ENCODE peak calls at places on chromosomes 7 and 10, in four cellular contexts. I is CD8-positive, alpha-beta memory T cell; U is PC-9; N is breast epithelium. K is an unnamed sample. For H3K4me1, the result is how much of the 10 kb centered on the place peaks cover.

GRCh38 chr10:70887804-70888800 is at the start of gene PCBD1:
- DNase-seq in I (peak), N (peak), U (peak), K (peak)

GRCh38 chr10:45673074-45673628 is 579 bp upstream of the ZFAND4 start:
- DNase-seq in N (peak), U (no peak), I (no peak), K (no peak)

GRCh38 chr10:43866712-43867111 is 218.0 kb upstream of the ZNF32 start:
- DNase-seq in N (no peak), U (no peak), I (no peak), K (peak)

GRCh38 chr7:22814261-22815208 is 8.1 kb downstream of the TOMM7 start:
- DNase-seq in I (no peak), N (no peak), U (no peak), K (no peak)

GRCh38 chr10:28087675-28088351 is 88.9 kb upstream of the ODAD2 start:
- DNase-seq in I (no peak), N (no peak), U (no peak), K (peak)

GRCh38 chr10:980468-980867 is 7.8 kb upstream of the GTPBP4 start:
- DNase-seq in I (no peak), N (no peak), U (no peak), K (no peak)

GRCh38 chr7:5620459-5620881 is 161.0 kb downstream of the RNF216 start:
- DNase-seq in I (no peak), U (no peak), N (no peak), K (no peak)

GRCh38 chr7:101173752-101174244 is 6.3 kb downstream of the NAT16 start:
- DNase-seq in U (peak), N (no peak), I (peak), K (peak)

GRCh38 chr10:18178862-18179483 is 38.7 kb downstream of the CACNB2 start:
- DNase-seq in I (no peak), N (no peak), U (no peak), K (no peak)

GRCh38 chr10:110404374-110404773 is 93.3 kb upstream of the DUSP5 start:
- DNase-seq in I (no peak), U (no peak), N (no peak), K (no peak)

GRCh38 chr7:16345979-16346958 is 75.1 kb downstream of the CRPPA start:
- DNase-seq in I (no peak), U (peak), N (no peak), K (peak)

GRCh38 chr7:150799741-150800575 is at the start of gene TMEM176B:
- DNase-seq in N (no peak), I (no peak), U (no peak), K (no peak)

GRCh38 chr7:46007990-46008643 is 87.0 kb upstream of the IGFBP3 start:
- DNase-seq in N (no peak), U (no peak), I (no peak), K (no peak)

GRCh38 chr7:3670898-3671297 is 369.8 kb downstream of the SDK1 start:
- DNase-seq in N (no peak), I (no peak), U (no peak), K (no peak)

GRCh38 chr7:77550586-77550985 is 13.5 kb downstream of the PTPN12 start:
- DNase-seq in U (no peak), N (no peak), I (no peak), K (no peak)

GRCh38 chr10:26451903-26452302 is 13.8 kb downstream of the APBB1IP start:
- DNase-seq in I (no peak), N (no peak), U (no peak), K (no peak)
- H3K4me1 ChIP-seq in I (half or more), N (under half), U (under half), K (under half)

GRCh38 chr10:117164878-117165556 is 26.9 kb upstream of the VAX1 start:
- DNase-seq in I (no peak), N (no peak), U (no peak), K (no peak)

GRCh38 chr10:117167346-117168134 is 29.5 kb upstream of the VAX1 start:
- DNase-seq in U (no peak), I (no peak), N (no peak), K (no peak)

GRCh38 chr10:117163954-117164292 is 25.9 kb upstream of the VAX1 start:
- DNase-seq in N (no peak), I (no peak), U (no peak), K (no peak)

GRCh38 chr10:117166420-117167345 is 28.6 kb upstream of the VAX1 start:
- DNase-seq in N (no peak), U (no peak), I (no peak), K (no peak)

GRCh38 chr10:117165557-117166419 is 27.7 kb upstream of the VAX1 start:
- DNase-seq in U (peak), I (no peak), N (no peak), K (peak)
- H3K4me3 ChIP-seq in U (no peak), I (no peak), N (no peak), K (no peak)

DNA sequence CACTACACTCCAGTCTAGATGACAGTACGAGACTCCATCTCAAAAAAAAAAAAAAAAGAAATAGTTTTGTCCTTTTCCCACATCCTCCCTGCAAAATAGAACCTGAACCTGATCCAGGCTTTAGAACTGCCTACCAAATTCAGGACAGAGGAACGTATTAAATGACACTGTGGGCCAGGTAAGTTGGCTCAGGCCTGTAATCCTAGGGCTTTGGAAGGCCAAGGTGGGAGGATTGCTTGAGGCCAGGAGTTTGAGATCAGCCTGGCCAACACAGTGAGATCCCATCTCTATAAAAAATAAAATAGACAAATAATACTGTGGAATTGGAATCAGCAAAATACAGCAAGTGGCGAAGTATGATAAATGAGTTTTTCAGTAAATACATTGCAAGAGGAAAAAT is 10.0 kb upstream of the BNIP3 start:
- DNase-seq in I (no peak), U (no peak), N (no peak), K (no peak)
- H3K27ac ChIP-seq in I (no peak), U (no peak), N (no peak), K (no peak)

GRCh38 chr7:69615696-69616095 is 17.4 kb downstream of the AUTS2 start:
- DNase-seq in I (no peak), N (no peak), U (no peak), K (no peak)

GRCh38 chr7:69619619-69620018 is 21.3 kb downstream of the AUTS2 start:
- DNase-seq in U (no peak), N (no peak), I (no peak), K (no peak)

GRCh38 chr7:69620063-69620462 is 21.8 kb downstream of the AUTS2 start:
- DNase-seq in N (no peak), U (no peak), I (no peak), K (no peak)

GRCh38 chr7:69620650-69621049 is 22.4 kb downstream of the AUTS2 start:
- DNase-seq in I (no peak), U (no peak), N (no peak), K (no peak)

DNA sequence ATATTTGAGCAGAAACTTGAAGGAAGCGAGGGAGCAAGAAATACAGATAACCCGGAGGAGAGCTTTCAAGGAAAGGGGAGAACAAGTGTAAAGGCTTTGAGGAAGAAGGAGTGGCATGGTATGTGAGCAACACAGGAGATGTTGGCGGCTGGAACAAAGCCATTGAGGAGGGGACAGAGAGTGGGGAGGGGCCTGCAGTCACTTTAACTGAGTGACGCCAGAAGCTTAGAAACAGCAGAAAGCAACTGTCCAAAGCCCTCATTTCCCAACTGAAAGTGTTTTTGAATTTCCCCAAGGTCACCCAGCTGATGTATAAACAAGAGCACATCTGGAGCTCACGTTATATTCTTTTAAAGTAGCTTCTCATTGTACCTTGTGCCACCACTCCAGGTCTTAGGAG is 19.1 kb downstream of the AUTS2 start:
- DNase-seq in I (no peak), U (no peak), N (no peak), K (no peak)
- H3K4me1 ChIP-seq in I (under half), U (under half), N (under half), K (under half)

DNA sequence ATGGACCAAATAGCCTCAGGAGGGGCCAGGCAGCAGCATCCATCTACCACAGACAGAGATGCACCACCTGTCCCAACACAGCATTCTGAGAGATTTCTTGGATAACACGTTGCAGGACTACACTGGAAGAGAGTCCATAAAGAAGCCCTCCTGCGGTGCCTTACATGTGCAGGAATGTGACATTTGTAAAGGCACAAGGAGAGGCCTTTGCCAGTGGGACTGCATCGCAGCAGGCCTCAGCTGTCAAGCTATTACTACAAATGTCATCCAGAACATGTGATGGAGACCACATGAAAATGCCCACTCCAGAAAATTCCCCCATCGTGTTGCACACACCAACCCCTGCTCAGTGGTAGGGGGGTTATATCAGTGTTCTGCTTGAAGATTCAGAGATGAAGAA is 77.4 kb downstream of the ATXN7L1 start:
- DNase-seq in U (no peak), N (no peak), I (no peak), K (no peak)
- H3K4me3 ChIP-seq in U (no peak), N (no peak), I (no peak), K (no peak)

GRCh38 chr10:103654925-103655324 is 161.4 kb downstream of the NEURL1 start:
- DNase-seq in U (no peak), N (no peak), I (no peak), K (no peak)
- H3K27ac ChIP-seq in U (no peak), N (no peak), I (no peak), K (no peak)

DNA sequence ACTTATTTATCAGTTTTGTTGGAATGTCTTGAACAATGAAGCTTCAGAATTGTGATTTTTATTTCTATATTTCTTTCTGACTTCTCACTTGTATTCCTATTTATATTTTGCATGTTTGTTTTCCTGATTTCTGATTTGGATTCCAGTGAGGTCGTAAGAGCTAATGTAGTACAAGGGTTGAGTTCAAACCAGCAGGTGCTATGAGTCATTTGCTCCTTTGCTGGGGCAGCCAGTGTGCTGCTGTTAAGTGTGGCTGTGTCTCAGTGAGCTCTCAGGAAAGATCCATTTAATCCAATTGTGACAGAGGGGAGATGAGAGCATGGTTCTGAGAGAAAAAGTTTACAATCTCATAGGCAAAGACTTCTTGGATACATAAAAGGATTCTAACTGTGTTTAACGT is 48.6 kb downstream of the MCU start:
- DNase-seq in I (no peak), N (no peak), U (peak), K (no peak)
- H3K4me1 ChIP-seq in I (under half), N (under half), U (half or more), K (under half)

K was measured in SJSA1.